ENCODE peak calls at places on chromosomes 13 and 19, in four cellular contexts. D, I, A and P are unnamed samples.

GRCh38 chr13:70188567-70188966 is 80.3 kb upstream of the KLHL1 start:
- DNase-seq in A (no peak), D (no peak), I (no peak), P (no peak)

GRCh38 chr19:2636897-2637683 is 65.4 kb downstream of the GNG7 start:
- DNase-seq in D (peak; percentile 70), I (peak; percentile 42), A (peak; percentile 27), P (peak; percentile 61)

GRCh38 chr13:66981912-66982311 is 248.2 kb downstream of the PCDH9 start:
- DNase-seq in A (no peak), I (no peak), D (no peak), P (no peak)

GRCh38 chr19:8517551-8518442 is 3.8 kb upstream of the ZNF414 start:
- DNase-seq in I (no peak), D (no peak), A (peak; percentile 84), P (peak; percentile 81)

GRCh38 chr19:43524922-43525835 is 1.8 kb downstream of the ETHE1 start:
- DNase-seq in D (peak; percentile 23), I (peak; percentile 22), A (peak; percentile 47), P (peak; percentile 64)

GRCh38 chr19:35872180-35872579 is 3.8 kb downstream of the APLP1 start:
- DNase-seq in A (no peak), D (no peak), I (no peak), P (no peak)

GRCh38 chr13:107421951-107422350 is 793.4 kb downstream of the LIG4 start:
- DNase-seq in D (no peak), I (peak; percentile 14), A (no peak), P (peak; percentile 17)

GRCh38 chr19:49130325-49130724 is 11.0 kb downstream of the PPFIA3 start:
- DNase-seq in A (no peak), D (no peak), I (no peak), P (no peak)

GRCh38 chr19:55248166-55248675 is 10.6 kb downstream of the PPP6R1 start:
- DNase-seq in I (no peak), D (no peak), A (no peak), P (no peak)

GRCh38 chr19:7931221-7932061 is 5.5 kb upstream of the CTXN1 start:
- DNase-seq in A (no peak), D (peak; percentile 62), I (no peak), P (no peak)

GRCh38 chr13:42633495-42633894 is 59.5 kb downstream of the TNFSF11 start:
- DNase-seq in I (no peak), A (no peak), D (no peak), P (no peak)

GRCh38 chr19:16325161-16325527 is 518 bp downstream of the KLF2 start:
- DNase-seq in A (peak; percentile 31), I (no peak), D (no peak), P (no peak)

GRCh38 chr13:112172641-112173171 is 105.8 kb downstream of the SOX1 start:
- DNase-seq in I (no peak), D (peak; percentile 47), A (no peak), P (no peak)

GRCh38 chr19:43589680-43590079 is 6.3 kb downstream of the IRGQ start:
- DNase-seq in A (no peak), I (no peak), D (no peak), P (no peak)

GRCh38 chr13:24107955-24108614 is 52.4 kb upstream of the SPATA13 start:
- DNase-seq in A (no peak), I (no peak), D (no peak), P (no peak)

GRCh38 chr13:79194272-79194671 is 211.8 kb downstream of the RBM26 start:
- DNase-seq in A (no peak), D (no peak), I (no peak), P (no peak)

GRCh38 chr13:100984349-100984748 is 309.8 kb upstream of the TMTC4 start:
- DNase-seq in A (no peak), D (no peak), I (no peak), P (no peak)

GRCh38 chr19:4624733-4625362 is 14.5 kb upstream of the TNFAIP8L1 start:
- DNase-seq in A (peak; percentile 17), D (peak; percentile 36), I (no peak), P (peak; percentile 39)

GRCh38 chr13:104593693-104594092 is 1527.5 kb upstream of the SLC10A2 start:
- DNase-seq in D (no peak), I (no peak), A (no peak), P (no peak)

GRCh38 chr19:45515081-45515624 is 7.9 kb downstream of the VASP start:
- DNase-seq in D (no peak), A (no peak), I (no peak), P (no peak)

GRCh38 chr19:18966304-18966703 is 25.3 kb upstream of the HOMER3 start:
- DNase-seq in I (no peak), A (no peak), D (no peak), P (no peak)

GRCh38 chr19:46134527-46134926 is 10.0 kb upstream of the IGFL3 start:
- DNase-seq in D (no peak), I (peak; percentile 15), A (peak; percentile 40), P (peak; percentile 69)

GRCh38 chr19:38682872-38683392 is 35.5 kb downstream of the ACTN4 start:
- DNase-seq in A (no peak), D (no peak), I (no peak), P (no peak)

GRCh38 chr13:46803586-46803985 is 6.6 kb upstream of the ESD start:
- DNase-seq in A (no peak), D (no peak), I (peak; percentile 12), P (no peak)

GRCh38 chr13:45156565-45157361 is 36.5 kb downstream of the GTF2F2 start:
- DNase-seq in A (no peak), I (no peak), D (no peak), P (no peak)

GRCh38 chr19:5539431-5539833 is 28.3 kb downstream of the TINCR start:
- DNase-seq in D (peak; percentile 43), I (no peak), A (no peak), P (no peak)

GRCh38 chr13:57787058-57787791 is 155.7 kb downstream of the PCDH17 start:
- DNase-seq in I (no peak), A (no peak), D (no peak), P (no peak)

GRCh38 chr19:42132030-42132628 is at the start of gene POU2F2:
- DNase-seq in D (no peak), A (no peak), I (no peak), P (no peak)

GRCh38 chr13:80586356-80586755 is 245.4 kb upstream of the SPRY2 start:
- DNase-seq in D (no peak), A (no peak), I (peak; percentile 3), P (peak; percentile 60)

GRCh38 chr13:74398599-74398998 is 264.4 kb upstream of the KLF12 start:
- DNase-seq in A (no peak), I (no peak), D (no peak), P (no peak)

GRCh38 chr19:2983351-2984195 is 6.2 kb downstream of the TLE6 start:
- DNase-seq in D (peak; percentile 51), A (peak; percentile 96), I (peak; percentile 84), P (peak; percentile 77)

GRCh38 chr19:19445911-19446361 is 40.5 kb downstream of the GATAD2A start:
- DNase-seq in D (no peak), A (no peak), I (no peak), P (no peak)

GRCh38 chr13:43167058-43167457 is 143.7 kb downstream of the DNAJC15 start:
- DNase-seq in I (no peak), D (no peak), A (no peak), P (no peak)

GRCh38 chr19:10416380-10417257 is 3.7 kb upstream of the PDE4A start:
- DNase-seq in D (peak; percentile 87), A (peak; percentile 81), I (peak; percentile 79), P (peak; percentile 94)

GRCh38 chr19:33302974-33303790 is 848 bp upstream of the CEBPA start:
- DNase-seq in A (peak; percentile 47), I (peak; percentile 34), D (no peak), P (peak; percentile 56)

GRCh38 chr13:67048084-67048792 is 181.9 kb downstream of the PCDH9 start:
- DNase-seq in I (peak; percentile 93), A (peak; percentile 8), D (no peak), P (peak; percentile 96)

GRCh38 chr13:20375871-20376270 is 143.8 kb upstream of the GJB6 start:
- DNase-seq in I (no peak), D (no peak), A (no peak), P (no peak)
- H3K4me3 ChIP-seq in I (no peak overlapping the region), D (no peak overlapping the region), A (no peak overlapping the region), P (no peak overlapping the region)

DNA sequence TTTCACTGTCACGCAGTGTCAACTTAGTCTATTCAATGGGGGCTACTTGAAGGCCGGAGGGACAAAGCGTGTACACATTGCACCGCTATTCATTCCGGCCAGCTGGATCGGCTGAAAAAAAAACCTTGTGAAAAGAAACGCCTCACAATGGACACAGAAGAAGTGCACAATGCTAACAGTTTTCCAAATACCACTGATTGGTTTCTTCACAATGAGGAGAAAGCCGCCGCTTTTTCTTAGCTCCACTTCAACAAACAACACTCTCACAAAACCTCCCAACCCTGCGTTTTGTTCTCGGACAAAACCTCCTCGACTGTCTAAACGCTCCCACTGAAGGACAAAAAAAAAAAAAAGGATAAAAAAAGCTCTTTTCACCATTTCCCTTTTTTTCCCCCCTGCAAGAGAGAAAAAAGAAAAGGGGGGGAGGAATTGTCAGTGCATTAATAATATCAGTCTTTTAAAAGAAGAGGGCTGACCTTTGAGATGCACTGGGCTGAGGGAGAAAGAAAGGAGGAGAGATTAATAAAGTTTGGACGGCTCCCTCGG is 5.4 kb downstream of the SOX21 start:
- DNase-seq in A (no peak), I (peak; percentile 8), D (peak; percentile 57), P (no peak)
- H3K4me3 ChIP-seq in A (no peak overlapping the region), I (peak overlapping the region; percentile 10), D (peak overlapping the region; percentile 53), P (no peak overlapping the region)

DNA sequence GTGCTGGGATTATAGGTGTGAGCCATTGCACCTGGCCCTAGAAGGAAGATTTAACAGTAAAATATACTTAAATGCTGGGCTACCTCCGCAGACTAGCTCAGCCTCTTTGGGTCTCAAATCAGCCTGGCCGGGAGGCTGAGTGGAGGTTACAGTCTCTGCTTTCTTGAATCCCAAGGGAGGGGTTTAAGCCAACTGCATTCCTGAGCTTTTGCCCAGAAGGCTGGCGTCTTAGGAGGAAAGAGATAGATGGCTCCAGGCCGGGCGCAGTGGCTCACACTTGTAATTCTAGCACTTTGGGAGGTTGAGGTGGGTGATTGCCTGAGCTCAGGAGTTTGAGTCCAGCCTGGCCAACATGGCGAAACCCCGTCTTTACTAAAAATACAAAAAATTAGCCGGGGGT is 623 bp upstream of the C5AR1 start:
- DNase-seq in I (no peak), A (peak; percentile 77), D (no peak), P (peak; percentile 39)
- H3K4me3 ChIP-seq in I (no peak overlapping the region), A (no peak overlapping the region), D (no peak overlapping the region), P (no peak overlapping the region)

GRCh38 chr13:33283195-33283910 is 2.2 kb downstream of the STARD13 start:
- DNase-seq in A (no peak), D (no peak), I (no peak), P (no peak)
- H3K4me3 ChIP-seq in A (peak overlapping the region; percentile 96), D (peak overlapping the region; percentile 69), I (peak overlapping the region; percentile 77), P (peak overlapping the region; percentile 95)